ENCODE peak calls at places on chromosomes 12 and 14, in ten cellular contexts. P is foreskin fibroblast; T is tibial nerve; W is heart right ventricle; O is cardiac muscle cell; I is CD8-positive, alpha-beta T cell; H is SK-N-SH; C is left ventricle myocardium inferior; E is testis; N is thyroid gland. G is an unnamed sample.

GRCh38 chr12:14153803-14154202 is 172.4 kb upstream of the GRIN2B start:
- DNase-seq in P (no peak), T (no peak), W (no peak), O (no peak), I (no peak), H (no peak), C (no peak), E (no peak), N (no peak), G (no peak)

GRCh38 chr12:31370645-31371620 is 45.0 kb upstream of the SINHCAF start:
- DNase-seq in P (no peak), T (no peak), W (no peak), O (peak), I (no peak), H (no peak), C (no peak), E (no peak), N (no peak), G (no peak)

GRCh38 chr14:38404100-38404541 is 148.2 kb upstream of the CLEC14A start:
- DNase-seq in P (peak), T (no peak), W (no peak), O (no peak), I (no peak), H (no peak), C (no peak), E (no peak), N (no peak), G (peak)

GRCh38 chr14:21087294-21088091 is 11.0 kb downstream of the ZNF219 start:
- DNase-seq in P (peak), T (no peak), W (no peak), O (no peak), I (no peak), H (peak), C (no peak), E (no peak), N (no peak), G (peak)

GRCh38 chr14:68236525-68236924 is 416.9 kb downstream of the RAD51B start:
- DNase-seq in P (no peak), T (no peak), W (no peak), O (no peak), I (no peak), H (no peak), C (no peak), E (no peak), N (no peak), G (no peak)

GRCh38 chr14:104458845-104459244 is 120.7 kb upstream of the C14orf180 start:
- DNase-seq in P (no peak), T (no peak), W (no peak), O (no peak), I (no peak), H (no peak), C (no peak), E (no peak), N (no peak), G (no peak)

GRCh38 chr14:68523326-68523610 is 269.6 kb downstream of the ZFP36L1 start:
- DNase-seq in P (no peak), T (no peak), W (no peak), O (no peak), I (no peak), H (no peak), C (no peak), E (no peak), N (no peak), G (no peak)

GRCh38 chr12:120961604-120962486 is 16.5 kb upstream of the HNF1A start:
- DNase-seq in P (no peak), T (peak), W (peak), O (no peak), I (no peak), H (no peak), C (peak), E (peak), N (peak), G (no peak)

GRCh38 chr12:50120521-50120920 is 8.5 kb downstream of the COX14 start:
- DNase-seq in P (no peak), T (no peak), W (no peak), O (no peak), I (no peak), H (no peak), C (no peak), E (no peak), N (no peak), G (no peak)

GRCh38 chr14:44712095-44712822 is 205.2 kb upstream of the FSCB start:
- DNase-seq in P (no peak), T (no peak), W (no peak), O (peak), I (no peak), H (no peak), C (no peak), E (no peak), N (peak), G (no peak)

GRCh38 chr12:47437570-47437969 is 268.3 kb downstream of the RPAP3 start:
- DNase-seq in P (no peak), T (no peak), W (no peak), O (no peak), I (no peak), H (no peak), C (no peak), E (no peak), N (no peak), G (no peak)

GRCh38 chr12:6905414-6906040 is 905 bp downstream of the LRRC23 start:
- DNase-seq in P (no peak), T (no peak), W (no peak), O (no peak), I (no peak), H (no peak), C (no peak), E (no peak), N (no peak), G (no peak)

GRCh38 chr12:113299619-113300237 is 35.2 kb downstream of the SLC8B1 start:
- DNase-seq in P (peak), T (no peak), W (peak), O (peak), I (no peak), H (peak), C (peak), E (peak), N (peak), G (peak)

GRCh38 chr14:61536661-61537566 is 158.4 kb upstream of the HIF1A start:
- DNase-seq in P (no peak), T (no peak), W (no peak), O (no peak), I (no peak), H (no peak), C (no peak), E (no peak), N (no peak), G (no peak)

GRCh38 chr14:61539631-61540030 is 155.7 kb upstream of the HIF1A start:
- DNase-seq in P (no peak), T (no peak), W (no peak), O (no peak), I (no peak), H (no peak), C (no peak), E (no peak), N (peak), G (no peak)

GRCh38 chr14:61538464-61539022 is 156.8 kb upstream of the HIF1A start:
- DNase-seq in P (no peak), T (no peak), W (no peak), O (no peak), I (no peak), H (no peak), C (no peak), E (no peak), N (no peak), G (no peak)

GRCh38 chr14:61535470-61535869 is 159.8 kb upstream of the HIF1A start:
- DNase-seq in P (no peak), T (no peak), W (no peak), O (no peak), I (no peak), H (no peak), C (no peak), E (no peak), N (no peak), G (no peak)

GRCh38 chr14:61537567-61538463 is 157.5 kb upstream of the HIF1A start:
- DNase-seq in P (peak), T (no peak), W (no peak), O (no peak), I (no peak), H (no peak), C (no peak), E (no peak), N (peak), G (peak)
- H3K4me3 ChIP-seq in P (no peak), T (no peak), W (no peak), O (no peak), I (no peak), H (no peak), C (no peak), E (no peak), N (no peak), G (no peak)

GRCh38 chr14:74207943-74208342 is 31.3 kb upstream of the VSX2 start:
- DNase-seq in P (no peak), T (no peak), W (no peak), O (no peak), I (no peak), H (no peak), C (no peak), E (no peak), N (no peak), G (no peak)
- TF ChIP-seq CTCF in P (no peak), T (no peak), W (no peak), O (peak), I (no peak), H (peak), C (no peak), E (no peak), N (no peak), G (no peak)

DNA sequence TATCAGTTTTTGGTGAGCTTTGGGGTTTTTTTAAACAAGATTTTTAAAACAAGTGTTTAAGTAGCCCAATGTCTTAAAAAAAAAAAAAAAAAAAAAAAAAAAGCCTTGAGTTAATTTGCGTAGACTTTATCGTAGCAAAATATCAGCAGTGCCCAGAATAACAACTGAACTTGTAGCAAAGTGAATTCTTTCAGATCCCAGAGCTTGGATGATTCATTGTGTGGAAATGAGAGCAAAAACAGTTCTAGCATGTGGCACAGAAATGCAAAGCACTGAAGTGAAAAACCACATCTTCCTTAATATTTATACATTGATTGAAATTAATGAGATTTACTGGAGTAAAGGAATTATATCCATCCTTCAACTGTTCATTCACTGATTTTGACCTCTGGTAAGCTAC is 258.1 kb downstream of the EGLN3 start:
- DNase-seq in P (peak), T (no peak), W (no peak), O (no peak), I (no peak), H (no peak), C (no peak), E (no peak), N (no peak), G (peak)
- H3K4me3 ChIP-seq in P (no peak), T (no peak), W (no peak), O (no peak), I (no peak), H (no peak), C (no peak), E (no peak), N (no peak), G (no peak)

DNA sequence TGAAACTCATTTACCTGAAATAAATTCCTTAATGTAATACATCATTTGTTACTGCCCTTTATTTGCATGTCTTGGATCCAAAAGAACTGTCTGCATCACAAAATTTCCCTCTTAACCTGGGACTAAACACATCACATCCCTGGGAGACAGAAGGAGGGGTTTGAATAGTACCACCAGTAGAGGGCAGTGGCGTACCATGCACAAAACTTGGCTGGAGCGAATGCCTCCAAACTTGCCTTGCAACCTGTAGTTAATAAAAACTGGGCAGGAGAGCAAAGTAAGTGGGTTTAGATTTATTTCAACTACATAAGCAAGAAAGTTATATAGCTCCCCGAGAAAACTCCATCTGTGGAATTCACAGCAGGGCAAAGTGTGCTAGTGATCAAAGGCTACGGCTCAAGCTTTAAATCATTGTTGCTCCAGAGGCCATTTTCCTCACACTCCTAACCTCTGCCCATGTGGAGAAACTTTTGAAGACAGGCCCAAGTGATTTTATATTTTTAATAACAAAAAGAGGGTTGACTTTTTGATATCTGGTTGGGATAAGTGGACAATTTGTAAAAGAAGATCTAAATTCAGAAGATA is 1176.7 kb upstream of the SEL1L start:
- DNase-seq in P (peak), T (peak), W (peak), O (peak), I (no peak), H (peak), C (no peak), E (peak), N (peak), G (peak)
- TF ChIP-seq CTCF in P (peak), T (no peak), W (peak), O (peak), I (no peak), H (peak), C (peak), E (peak), N (peak), G (peak)

GRCh38 chr14:78278464-78278863 is 108.3 kb downstream of the NRXN3 start:
- DNase-seq in P (no peak), T (no peak), W (no peak), O (no peak), I (no peak), H (no peak), C (no peak), E (no peak), N (no peak), G (no peak)
- H3K4me3 ChIP-seq in P (no peak), T (no peak), W (no peak), O (no peak), I (no peak), H (no peak), C (no peak), E (no peak), N (no peak), G (no peak)

DNA sequence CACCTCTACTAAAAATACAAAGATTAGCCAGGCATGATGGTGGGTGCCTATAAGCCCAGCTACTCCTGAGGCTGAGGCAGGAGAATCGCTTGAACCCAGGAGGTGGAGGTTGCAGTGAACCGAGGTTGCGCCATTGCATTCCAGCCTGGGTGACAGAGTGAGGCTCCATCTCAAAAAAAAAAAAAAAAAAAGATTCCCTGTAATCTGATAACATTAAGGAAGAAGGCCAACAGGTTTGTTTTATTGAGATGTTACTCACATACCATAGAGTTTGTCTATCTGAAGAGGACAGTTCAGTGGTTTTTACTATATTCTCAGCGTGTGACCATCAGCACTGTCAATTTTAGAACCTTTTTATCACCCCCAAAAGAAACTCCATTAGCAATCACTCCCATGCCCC is 37.5 kb downstream of the TSPAN9 start:
- DNase-seq in P (no peak), T (no peak), W (no peak), O (no peak), I (no peak), H (no peak), C (no peak), E (no peak), N (no peak), G (no peak)
- TF ChIP-seq CTCF in P (no peak), T (no peak), W (no peak), O (no peak), I (no peak), H (no peak), C (no peak), E (no peak), N (no peak), G (no peak)

DNA sequence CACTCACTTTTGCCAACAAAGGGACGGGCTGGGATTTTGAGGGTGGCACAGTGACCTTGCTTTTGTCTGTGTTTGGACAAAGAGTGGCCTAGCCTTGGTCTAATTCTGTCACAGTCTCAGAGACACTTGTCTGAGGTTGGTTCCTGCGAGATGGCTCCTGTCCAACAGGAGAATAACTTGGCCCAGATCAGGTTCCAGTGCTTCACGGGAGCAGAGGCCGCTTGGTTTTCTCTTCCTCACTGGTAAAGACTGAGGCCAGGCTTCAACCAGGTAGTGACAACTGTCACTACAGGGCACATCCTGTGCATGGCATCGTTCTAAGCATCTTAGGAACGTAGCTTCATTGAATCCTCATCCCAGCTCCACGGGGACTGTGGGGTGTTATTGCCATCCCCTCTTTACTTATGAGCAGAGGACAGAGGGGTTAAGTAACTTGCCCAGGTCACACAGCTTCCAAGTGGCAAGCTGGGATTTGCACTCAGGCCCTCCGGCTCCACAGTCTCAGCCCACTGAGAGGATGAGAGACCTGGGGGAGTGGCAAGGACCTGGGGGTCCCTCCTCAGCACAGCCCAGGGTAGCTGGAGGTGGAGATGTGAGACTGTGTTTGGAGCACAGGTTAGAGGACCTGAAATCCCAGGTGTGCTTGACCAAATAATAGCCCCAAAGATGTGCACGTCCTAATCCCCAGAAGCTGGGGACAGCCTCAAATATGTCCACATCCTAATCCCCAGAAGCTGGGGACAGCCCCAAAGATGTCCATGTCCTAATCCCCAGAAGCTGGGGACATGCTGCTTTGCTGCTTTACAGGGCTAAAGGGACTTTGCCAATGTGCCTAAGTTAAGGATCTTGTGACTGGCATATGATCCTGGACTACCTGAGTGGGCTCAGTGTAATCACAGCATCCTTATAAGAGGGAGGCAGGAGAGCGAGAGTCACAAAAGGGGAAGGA is 179.2 kb upstream of the RTL1 start:
- DNase-seq in P (no peak), T (no peak), W (no peak), O (no peak), I (no peak), H (no peak), C (no peak), E (peak), N (no peak), G (no peak)
- H3K4me3 ChIP-seq in P (no peak), T (no peak), W (no peak), O (no peak), I (no peak), H (no peak), C (no peak), E (no peak), N (no peak), G (no peak)

GRCh38 chr12:27525373-27525772 is 1.4 kb downstream of the PPFIBP1 start:
- DNase-seq in P (peak), T (peak), W (no peak), O (no peak), I (no peak), H (no peak), C (no peak), E (peak), N (no peak), G (no peak)

GRCh38 chr12:27524489-27524835 is 456 bp downstream of the PPFIBP1 start:
- DNase-seq in P (no peak), T (no peak), W (no peak), O (no peak), I (no peak), H (no peak), C (no peak), E (no peak), N (no peak), G (no peak)

GRCh38 chr12:27523305-27523641 is 733 bp upstream of the PPFIBP1 start:
- DNase-seq in P (no peak), T (no peak), W (no peak), O (no peak), I (no peak), H (peak), C (no peak), E (no peak), N (no peak), G (no peak)

GRCh38 chr12:27523642-27524488 is at the start of gene PPFIBP1:
- DNase-seq in P (peak), T (peak), W (peak), O (peak), I (peak), H (peak), C (peak), E (peak), N (peak), G (peak)

GRCh38 chr12:27524839-27525238 is 833 bp downstream of the PPFIBP1 start:
- DNase-seq in P (no peak), T (peak), W (no peak), O (no peak), I (no peak), H (no peak), C (no peak), E (peak), N (no peak), G (no peak)
- TF ChIP-seq CTCF in P (no peak), T (no peak), W (no peak), O (peak), I (no peak), H (peak), C (no peak), E (no peak), N (no peak), G (no peak)

G was measured in astrocyte of the cerebellum.